ENCODE peak calls at places on chromosomes 1 and 21, in ten cellular contexts. Z is stomach, G is Panc1, P is AG09309, Y is psoas muscle, E is HCT116, L is fibroblast of pulmonary artery, O is astrocyte of the spinal cord, J is ovary, K is cardiac fibroblast. D is an unnamed sample.

GRCh38 chr1:28971980-28972771 is 57.8 kb downstream of the EPB41 start:
- DNase-seq in Z (no peak), E (peak; percentile 66), Y (no peak), G (peak; percentile 65), O (peak; percentile 92), J (no peak), P (peak; percentile 85), L (peak; percentile 70), K (peak; percentile 94), D (no peak)

GRCh38 chr1:242554577-242554976 is 30.1 kb upstream of the PLD5 start:
- DNase-seq in J (no peak), Z (no peak), G (no peak), K (no peak), O (no peak), L (no peak), E (no peak), Y (no peak), P (no peak), D (no peak)

GRCh38 chr1:75174031-75174760 is 40.0 kb downstream of the LHX8 start:
- DNase-seq in K (no peak), G (no peak), L (no peak), O (no peak), E (no peak), P (no peak), Z (no peak), J (no peak), Y (no peak), D (no peak)

GRCh38 chr1:243798726-243799125 is 51.3 kb downstream of the AKT3 start:
- DNase-seq in E (peak; percentile 3), L (peak; percentile 72), G (no peak), O (peak; percentile 87), Z (no peak), Y (no peak), J (no peak), P (peak; percentile 67), K (peak; percentile 96), D (no peak)

GRCh38 chr1:182676321-182676720 is 8.1 kb downstream of the RGS8 start:
- DNase-seq in L (peak; percentile 15), Z (no peak), K (peak; percentile 43), Y (no peak), J (no peak), P (no peak), G (no peak), O (no peak), E (no peak), D (no peak)

GRCh38 chr1:51296379-51297357 is 33.7 kb downstream of the TTC39A start:
- DNase-seq in G (peak; percentile 75), J (peak; percentile 92), P (peak; percentile 29), E (peak; percentile 61), L (peak; percentile 78), O (peak; percentile 77), Z (peak; percentile 88), K (peak; percentile 83), Y (peak; percentile 80), D (peak; percentile 42)

GRCh38 chr1:50123071-50123470 is 14.4 kb downstream of the ELAVL4 start:
- DNase-seq in J (no peak), K (no peak), E (no peak), O (no peak), L (no peak), Z (no peak), P (no peak), Y (no peak), G (no peak), D (peak; percentile 64)

GRCh38 chr21:26850116-26850643 is 5.0 kb upstream of the ADAMTS1 start:
- DNase-seq in Y (no peak), J (no peak), E (peak; percentile 2), G (no peak), P (no peak), Z (no peak), L (peak; percentile 77), O (peak; percentile 81), K (peak; percentile 80), D (no peak)

GRCh38 chr1:229155472-229155871 is 115.4 kb upstream of the RAB4A start:
- DNase-seq in L (no peak), K (no peak), J (no peak), Z (no peak), P (no peak), O (no peak), G (no peak), Y (peak; percentile 38), E (no peak), D (no peak)

GRCh38 chr1:89675677-89676076 is 42.8 kb downstream of the LRRC8C start:
- DNase-seq in L (no peak), P (no peak), G (no peak), Z (no peak), O (no peak), K (no peak), E (no peak), Y (no peak), J (no peak), D (no peak)

GRCh38 chr21:45393833-45394638 is 10.9 kb upstream of the COL18A1 start:
- DNase-seq in G (no peak), P (no peak), E (no peak), Y (no peak), O (no peak), L (no peak), J (peak; percentile 20), K (no peak), Z (no peak), D (no peak)

GRCh38 chr1:118247593-118247992 is 62.6 kb upstream of the SPAG17 start:
- DNase-seq in O (no peak), Z (no peak), L (peak; percentile 10), J (no peak), Y (no peak), K (no peak), E (peak; percentile 0), P (no peak), G (no peak), D (peak; percentile 6)

GRCh38 chr1:115977481-115978258 is 1.4 kb downstream of the SLC22A15 start:
- DNase-seq in J (no peak), K (peak; percentile 86), O (no peak), G (no peak), P (peak; percentile 97), Z (no peak), L (peak; percentile 51), Y (no peak), E (peak; percentile 27), D (no peak)

GRCh38 chr1:101833312-101833711 is 163.4 kb downstream of the OLFM3 start:
- DNase-seq in O (no peak), J (no peak), Z (no peak), E (no peak), L (no peak), K (no peak), P (no peak), Y (no peak), G (no peak), D (no peak)

GRCh38 chr1:168504064-168504837 is 39.5 kb downstream of the XCL2 start:
- DNase-seq in K (peak; percentile 90), Y (peak; percentile 55), L (peak; percentile 88), E (no peak), J (no peak), P (peak; percentile 84), O (no peak), Z (peak; percentile 30), G (no peak), D (peak; percentile 10)

GRCh38 chr1:119475866-119476439 is 31.1 kb upstream of the HSD3B1 start:
- DNase-seq in E (peak; percentile 33), Y (no peak), Z (peak; percentile 69), P (no peak), L (peak; percentile 47), O (peak; percentile 15), K (peak; percentile 45), J (peak; percentile 54), G (peak; percentile 27), D (peak; percentile 69)

GRCh38 chr1:94239796-94240195 is 2.4 kb upstream of the ARHGAP29 start:
- DNase-seq in P (no peak), K (peak; percentile 72), J (no peak), E (no peak), Y (no peak), Z (no peak), G (no peak), L (no peak), O (no peak), D (no peak)

GRCh38 chr1:230425252-230426061 is 675 bp downstream of the PGBD5 start:
- DNase-seq in E (no peak), L (no peak), J (peak; percentile 42), G (no peak), O (no peak), K (no peak), P (no peak), Z (no peak), Y (no peak), D (no peak)
- H3K4me3 ChIP-seq in E (no peak overlapping the region), L (no peak overlapping the region), J (no peak overlapping the region), G (no peak overlapping the region), O (no peak overlapping the region), K (no peak overlapping the region), P (peak overlapping the region; percentile 7), Z (peak overlapping the region; percentile 49), Y (peak overlapping the region; percentile 59), D (no peak overlapping the region)

GRCh38 chr1:208242829-208243521 is 1.2 kb downstream of the PLXNA2 start:
- DNase-seq in K (no peak), J (peak; percentile 65), Y (peak; percentile 43), G (no peak), E (no peak), O (no peak), L (no peak), Z (peak; percentile 53), P (no peak), D (no peak)
- TF ChIP-seq CTCF in K (no peak), J (peak; percentile 32), Y (peak; percentile 16), G (peak; percentile 47), E (no peak), O (no peak), L (no peak), Z (no peak), P (no peak), D (peak; percentile 50)

GRCh38 chr1:17833661-17834501 is 78.7 kb downstream of the ACTL8 start:
- DNase-seq in Y (no peak), O (no peak), E (no peak), L (no peak), K (no peak), P (no peak), J (no peak), Z (no peak), G (no peak), D (no peak)
- H3K4me3 ChIP-seq in Y (no peak overlapping the region), O (no peak overlapping the region), E (no peak overlapping the region), L (no peak overlapping the region), K (no peak overlapping the region), P (no peak overlapping the region), J (no peak overlapping the region), Z (no peak overlapping the region), G (no peak overlapping the region), D (no peak overlapping the region)

DNA sequence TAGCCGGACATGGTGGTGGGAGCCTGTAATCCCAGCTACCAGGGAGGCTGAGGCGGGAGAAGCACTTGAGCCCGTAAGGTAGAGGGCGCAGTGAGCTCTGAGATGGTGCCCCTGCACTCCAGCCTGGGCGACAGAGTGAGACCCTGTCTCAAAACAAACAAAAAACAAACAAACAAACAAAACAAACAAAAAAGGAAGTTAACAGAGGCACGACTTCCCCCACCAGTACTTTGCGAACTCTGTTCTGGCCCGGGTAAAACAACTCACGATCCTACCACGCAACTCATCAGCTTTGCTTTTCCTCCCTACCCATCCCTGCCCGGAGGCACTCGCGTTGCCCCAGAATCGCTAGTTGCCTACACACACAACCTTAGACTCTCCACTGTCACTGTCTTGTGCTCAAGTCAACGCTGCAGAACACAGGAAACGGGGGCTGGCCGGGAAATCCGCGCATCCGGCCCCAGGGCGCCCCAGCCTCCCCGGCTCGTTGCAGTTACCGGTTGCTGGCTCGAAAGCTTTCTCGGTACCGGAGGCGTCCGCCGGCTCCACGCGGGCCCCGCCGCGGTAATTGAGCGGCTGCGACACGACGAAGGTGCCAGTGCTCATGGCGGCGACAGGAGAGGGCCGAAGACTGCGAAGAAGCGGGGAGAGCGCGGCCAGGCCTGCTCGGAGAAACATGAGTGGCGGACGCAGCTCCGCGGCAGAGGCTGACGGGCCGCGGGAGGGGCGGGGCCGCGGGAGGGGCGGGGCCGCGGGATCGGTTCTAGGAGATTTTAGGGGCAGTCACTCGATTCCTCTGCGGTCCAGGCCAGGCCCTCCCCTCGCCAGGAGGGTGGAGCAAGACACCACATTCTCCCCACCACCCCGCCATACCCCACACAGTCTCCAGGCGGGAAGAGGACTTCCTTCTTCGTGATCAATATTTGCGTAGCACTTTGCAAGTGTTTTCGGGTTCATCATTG is at the start of gene ALDH9A1:
- DNase-seq in G (peak; percentile 32), K (peak; percentile 84), O (peak; percentile 84), L (peak; percentile 79), E (peak; percentile 65), P (no peak), Y (peak; percentile 93), J (peak; percentile 92), Z (peak; percentile 89), D (peak; percentile 33)
- TF ChIP-seq CTCF in G (peak; percentile 81), K (peak; percentile 28), O (peak; percentile 40), L (peak; percentile 34), E (peak; percentile 45), P (peak; percentile 36), Y (peak; percentile 33), J (no peak), Z (no peak), D (peak; percentile 53)